ENCODE peak calls at places on chromosomes 13 and 19, in seven cellular contexts. A is GM12878, J is SK-N-SH, D is K562, C is HCT116, N is HepG2, O is H1. Y is an unnamed sample. For H3K4me1 and H3K36me3, the result is how much of the 10 kb centered on the place peaks cover.

GRCh38 chr19:10510301-10510802 is 6.9 kb downstream of the S1PR5 start:
- DNase-seq in D (peak), O (peak), C (no peak), J (peak), A (no peak), N (peak), Y (no peak)

GRCh38 chr13:24096659-24097058 is 63.9 kb upstream of the SPATA13 start:
- DNase-seq in D (no peak), N (no peak), A (no peak), C (no peak), O (no peak), J (no peak), Y (no peak)

GRCh38 chr13:95075506-95075905 is 225.7 kb downstream of the ABCC4 start:
- DNase-seq in D (no peak), C (no peak), O (no peak), A (no peak), J (no peak), N (no peak), Y (no peak)

GRCh38 chr13:110957181-110957884 is 42.5 kb upstream of the ANKRD10 start:
- DNase-seq in C (peak), O (peak), A (no peak), N (peak), J (no peak), D (no peak), Y (no peak)

GRCh38 chr13:26469602-26470001 is 87.9 kb upstream of the WASF3 start:
- DNase-seq in N (no peak), O (no peak), J (no peak), C (no peak), A (no peak), D (no peak), Y (no peak)

GRCh38 chr19:4916292-4917082 is 7.2 kb downstream of the UHRF1 start:
- DNase-seq in C (no peak), O (no peak), A (no peak), J (no peak), N (no peak), D (peak), Y (no peak)

GRCh38 chr13:113774177-113775107 is 15.4 kb downstream of the TMEM255B start:
- DNase-seq in C (no peak), O (no peak), D (no peak), J (peak), A (no peak), N (no peak), Y (peak)

GRCh38 chr13:90880790-90881189 is 466.7 kb upstream of the MIR17HG start:
- DNase-seq in J (no peak), N (no peak), C (no peak), O (no peak), D (no peak), A (no peak), Y (no peak)

GRCh38 chr13:25501231-25501630 is 129.5 kb downstream of the ATP8A2 start:
- DNase-seq in J (no peak), C (no peak), A (no peak), D (no peak), O (no peak), N (no peak), Y (no peak)

GRCh38 chr13:101309014-101309619 is 107.2 kb downstream of the NALCN start:
- DNase-seq in O (no peak), C (no peak), D (no peak), N (no peak), A (no peak), J (no peak), Y (no peak)

GRCh38 chr13:33454844-33455256 is 169.3 kb upstream of the STARD13 start:
- DNase-seq in O (no peak), J (no peak), A (no peak), D (no peak), N (no peak), C (no peak), Y (no peak)

GRCh38 chr13:33455291-33455690 is 169.7 kb upstream of the STARD13 start:
- DNase-seq in C (no peak), N (no peak), A (no peak), J (no peak), O (no peak), D (no peak), Y (no peak)

GRCh38 chr13:33464345-33464744 is 178.8 kb upstream of the STARD13 start:
- DNase-seq in D (no peak), A (no peak), C (no peak), O (no peak), J (no peak), N (no peak), Y (no peak)

GRCh38 chr13:33462109-33462508 is 176.6 kb upstream of the STARD13 start:
- DNase-seq in D (no peak), O (no peak), N (peak), C (no peak), J (no peak), A (no peak), Y (no peak)

GRCh38 chr13:33459702-33460101 is 174.1 kb upstream of the STARD13 start:
- DNase-seq in A (no peak), D (no peak), J (no peak), O (no peak), C (no peak), N (no peak), Y (no peak)
- H3K4me1 ChIP-seq in A (under half), D (under half), J (under half), O (under half), C (under half), N (under half), Y (under half)

GRCh38 chr19:18420931-18421330 is 1.7 kb downstream of the SSBP4 start:
- DNase-seq in C (no peak), O (no peak), J (no peak), N (no peak), D (no peak), A (no peak), Y (no peak)

GRCh38 chr19:18423258-18424020 is 4.2 kb downstream of the SSBP4 start:
- DNase-seq in N (no peak), A (no peak), J (no peak), D (no peak), C (no peak), O (no peak), Y (no peak)

GRCh38 chr19:18421371-18421959 is 2.3 kb downstream of the SSBP4 start:
- DNase-seq in D (no peak), N (no peak), J (no peak), O (no peak), A (no peak), C (no peak), Y (no peak)

GRCh38 chr19:18424122-18424889 is 5.1 kb downstream of the SSBP4 start:
- DNase-seq in O (no peak), N (no peak), D (no peak), A (no peak), C (no peak), J (no peak), Y (no peak)

DNA sequence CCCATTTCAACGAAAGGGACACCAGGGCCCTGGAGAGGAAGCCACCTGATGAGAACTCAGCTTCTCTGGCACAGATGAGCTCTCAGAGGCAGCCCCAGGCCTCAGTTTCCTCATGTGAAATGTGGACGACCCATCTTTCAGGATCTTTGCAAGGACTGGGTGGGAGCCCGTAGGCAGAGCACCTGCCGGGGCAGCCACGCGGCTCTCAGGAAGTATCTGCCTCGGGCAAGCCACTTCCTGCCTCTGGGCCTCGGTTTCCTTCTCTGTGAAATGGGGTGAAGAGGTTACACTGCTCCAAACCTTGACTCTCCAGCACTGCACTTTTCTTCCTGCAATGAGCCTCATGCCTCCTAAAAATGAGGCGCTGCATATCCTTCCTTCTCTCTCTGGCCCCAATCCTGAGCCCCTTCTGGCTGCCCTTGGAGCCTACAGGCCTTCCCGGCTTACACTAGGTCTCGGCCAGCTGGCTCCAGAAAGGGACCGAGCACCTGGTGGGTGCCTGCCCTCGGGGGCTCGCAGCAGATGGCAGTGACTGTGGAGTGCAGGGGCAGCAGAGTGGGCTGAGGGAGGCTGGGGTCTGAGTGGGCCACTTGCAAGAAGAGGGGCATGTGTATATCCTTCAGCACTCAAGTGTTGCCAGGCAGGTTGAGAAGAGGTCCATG is 3.5 kb downstream of the SSBP4 start:
- DNase-seq in N (no peak), O (no peak), A (no peak), C (no peak), J (no peak), D (no peak), Y (no peak)
- TF ChIP-seq SIN3A in N (no peak), O (no peak), A (no peak), C (no peak), J (no peak), D (no peak), Y (no peak)

GRCh38 chr13:36919833-36920611 is at the start of gene SMAD9:
- DNase-seq in J (peak), C (peak), A (no peak), N (peak), D (peak), O (peak), Y (no peak)

GRCh38 chr13:36920612-36921185 is 661 bp upstream of the SMAD9 start:
- DNase-seq in D (no peak), A (no peak), J (no peak), N (no peak), O (no peak), C (no peak), Y (no peak)

GRCh38 chr13:36925603-36926002 is 5.6 kb upstream of the SMAD9 start:
- DNase-seq in N (no peak), A (no peak), C (no peak), D (no peak), O (no peak), J (no peak), Y (no peak)

GRCh38 chr13:36921902-36922301 is 1.9 kb upstream of the SMAD9 start:
- DNase-seq in A (no peak), D (no peak), O (no peak), N (no peak), C (no peak), J (no peak), Y (no peak)

GRCh38 chr13:36924001-36924400 is 4.0 kb upstream of the SMAD9 start:
- DNase-seq in J (no peak), A (no peak), O (no peak), N (no peak), C (no peak), D (no peak), Y (no peak)
- H3K36me3 ChIP-seq in J (under half), A (under half), O (under half), N (under half), C (under half), D (under half), Y (under half)

GRCh38 chr13:48158915-48159314 is 64.0 kb upstream of the MED4 start:
- DNase-seq in A (no peak), C (no peak), O (no peak), D (no peak), J (no peak), N (no peak), Y (no peak)

GRCh38 chr13:48154671-48155070 is 59.8 kb upstream of the MED4 start:
- DNase-seq in J (no peak), C (no peak), O (no peak), D (no peak), A (no peak), N (peak), Y (no peak)

GRCh38 chr13:48155850-48156249 is 60.9 kb upstream of the MED4 start:
- DNase-seq in O (no peak), N (no peak), A (peak), C (peak), J (no peak), D (no peak), Y (peak)

GRCh38 chr13:48158290-48158689 is 63.4 kb upstream of the MED4 start:
- DNase-seq in N (no peak), D (no peak), O (no peak), C (no peak), A (peak), J (no peak), Y (no peak)

DNA sequence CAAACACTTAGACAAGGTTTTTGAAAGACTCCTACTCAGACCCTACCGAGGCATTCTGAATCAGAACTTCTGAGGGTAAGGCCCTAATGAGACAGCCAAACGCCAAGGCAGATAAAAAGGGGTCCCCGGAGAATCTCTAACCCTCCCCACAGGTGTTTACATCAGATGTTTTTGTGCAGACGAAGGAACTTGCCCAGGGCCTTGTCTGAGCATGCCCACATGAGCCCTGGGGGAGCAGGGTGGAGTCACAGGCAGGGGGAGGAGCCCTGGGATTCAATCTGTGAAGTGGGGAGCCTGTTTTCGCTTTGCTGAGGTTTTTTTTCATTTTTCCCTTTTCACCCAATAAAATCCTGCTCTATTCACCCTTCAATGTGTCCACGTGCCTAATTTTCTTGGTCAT is 61.6 kb upstream of the MED4 start:
- DNase-seq in A (no peak), D (no peak), C (peak), J (no peak), O (peak), N (no peak), Y (no peak)
- H3K4me1 ChIP-seq in A (under half), D (under half), C (under half), J (under half), O (under half), N (under half), Y (under half)

Y was measured in Panc1.